ENCODE peak calls at places on chromosomes 11 and 22, in ten cellular contexts. Z, B, M, F, Q, A, K, C, T and G are unnamed samples.

GRCh38 chr11:4539603-4540219 is 5.3 kb upstream of the OR52M1 start:
- DNase-seq in C (peak), Z (no peak), A (peak), F (peak), B (peak), T (peak), Q (peak), M (peak), K (peak), G (no peak)

GRCh38 chr22:20429254-20430100 is 8.1 kb downstream of the SCARF2 start:
- DNase-seq in B (no peak), T (peak), F (no peak), C (peak), Q (no peak), Z (no peak), M (no peak), K (no peak), A (peak), G (no peak)

GRCh38 chr11:68077617-68078592 is 39.1 kb downstream of the TCIRG1 start:
- DNase-seq in K (no peak), Q (peak), C (no peak), M (no peak), B (no peak), A (no peak), T (no peak), Z (no peak), F (no peak), G (no peak)

GRCh38 chr11:104096900-104097299 is 60.5 kb downstream of the DDI1 start:
- DNase-seq in F (no peak), T (no peak), M (no peak), K (no peak), A (no peak), C (no peak), Q (no peak), B (no peak), Z (no peak), G (no peak)

GRCh38 chr11:111531687-111532364 is 8.7 kb upstream of the LAYN start:
- DNase-seq in Q (peak), Z (no peak), M (peak), A (no peak), K (peak), F (peak), T (no peak), B (peak), C (no peak), G (no peak)

GRCh38 chr11:45073575-45074225 is 72.7 kb upstream of the PRDM11 start:
- DNase-seq in M (no peak), A (no peak), Q (no peak), Z (no peak), T (no peak), F (no peak), B (no peak), C (no peak), K (no peak), G (no peak)

GRCh38 chr22:39171623-39172264 is 19.3 kb upstream of the CBX7 start:
- DNase-seq in A (peak), M (no peak), Q (no peak), B (no peak), T (no peak), Z (no peak), C (no peak), K (no peak), F (no peak), G (no peak)

GRCh38 chr22:41288245-41288946 is 2.4 kb upstream of the RANGAP1 start:
- DNase-seq in Z (no peak), B (peak), F (no peak), C (no peak), Q (peak), M (peak), T (no peak), A (no peak), K (peak), G (no peak)

GRCh38 chr11:47595029-47595428 is 818 bp upstream of the C1QTNF4 start:
- DNase-seq in Z (no peak), T (no peak), A (no peak), F (no peak), M (no peak), Q (no peak), B (no peak), C (no peak), K (no peak), G (no peak)

GRCh38 chr22:27870234-27871191 is 48.5 kb downstream of the PITPNB start:
- DNase-seq in F (no peak), C (no peak), T (no peak), M (no peak), A (no peak), B (no peak), Z (no peak), Q (no peak), K (no peak), G (no peak)

GRCh38 chr11:91173701-91174100 is 950.9 kb upstream of the CHORDC1 start:
- DNase-seq in C (no peak), T (no peak), A (no peak), M (peak), K (peak), Z (no peak), F (no peak), B (no peak), Q (peak), G (no peak)

GRCh38 chr11:9855579-9856260 is 191.8 kb downstream of the SWAP70 start:
- DNase-seq in F (peak), T (no peak), M (no peak), B (no peak), K (peak), C (no peak), A (no peak), Q (peak), Z (no peak), G (no peak)

GRCh38 chr22:36323855-36324331 is 63.9 kb downstream of the MYH9 start:
- DNase-seq in T (no peak), B (peak), A (no peak), F (no peak), Z (no peak), M (peak), K (peak), Q (no peak), C (no peak), G (no peak)

GRCh38 chr22:24953294-24954113 is 988 bp downstream of the KIAA1671 start:
- DNase-seq in C (no peak), T (peak), Q (no peak), A (no peak), K (no peak), F (no peak), Z (no peak), B (no peak), M (no peak), G (no peak)

GRCh38 chr11:68036717-68037239 is 2.0 kb upstream of the TCIRG1 start:
- DNase-seq in M (no peak), B (no peak), F (no peak), T (no peak), Q (no peak), C (peak), A (no peak), K (no peak), Z (no peak), G (no peak)

GRCh38 chr11:62709262-62710000 is 2.0 kb downstream of the GNG3 start:
- DNase-seq in A (peak), K (peak), Q (peak), F (peak), Z (peak), M (peak), T (peak), B (peak), C (peak), G (peak)
- TF ChIP-seq CTCF in A (no peak), K (no peak), Q (no peak), F (no peak), Z (no peak), M (no peak), T (no peak), B (no peak), C (no peak), G (peak)

GRCh38 chr11:128888034-128888985 is 2.8 kb upstream of the KCNJ5 start:
- DNase-seq in M (no peak), K (no peak), C (no peak), F (no peak), B (no peak), Q (no peak), Z (no peak), T (no peak), A (no peak), G (no peak)

GRCh38 chr11:128886401-128887119 is 4.6 kb upstream of the KCNJ5 start:
- DNase-seq in T (peak), Z (no peak), A (no peak), C (no peak), B (no peak), K (no peak), F (no peak), Q (no peak), M (no peak), G (no peak)

GRCh38 chr11:128882451-128882850 is 8.7 kb upstream of the KCNJ5 start:
- DNase-seq in T (no peak), A (no peak), F (no peak), B (no peak), Q (no peak), K (no peak), C (no peak), Z (no peak), M (no peak), G (no peak)

GRCh38 chr11:128884054-128884453 is 7.1 kb upstream of the KCNJ5 start:
- DNase-seq in Z (no peak), C (no peak), Q (no peak), T (no peak), M (no peak), K (no peak), A (no peak), B (no peak), F (no peak), G (no peak)

DNA sequence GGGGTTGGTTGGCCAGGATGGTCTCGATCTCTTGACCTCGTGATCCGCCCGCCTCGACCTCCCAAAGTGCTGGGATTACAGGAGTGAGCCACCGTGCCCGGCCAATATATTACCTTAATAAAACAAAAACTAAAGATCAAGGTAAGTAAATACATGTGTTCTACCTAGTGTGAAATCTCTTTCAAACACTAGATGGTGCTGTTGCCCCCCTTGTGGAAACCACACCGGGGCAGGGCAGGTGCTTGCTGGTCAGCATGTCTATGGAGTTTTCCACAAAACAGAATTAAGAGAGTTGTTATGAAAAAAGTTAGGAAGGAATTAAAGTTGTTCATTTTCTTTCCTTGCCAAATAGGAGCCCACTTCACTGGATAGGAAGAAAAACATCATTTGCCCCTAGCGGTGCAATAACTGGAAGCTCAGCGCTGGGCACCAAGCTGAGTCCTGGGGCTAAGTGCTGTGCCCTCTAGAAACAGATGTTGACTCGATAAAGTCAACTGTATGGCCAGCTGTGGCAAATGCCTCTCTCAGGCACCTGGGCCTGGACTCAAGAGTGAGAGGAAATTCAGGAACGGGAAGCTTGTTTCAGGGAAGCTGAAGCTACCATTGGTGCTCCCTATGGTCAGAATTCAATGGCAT is 6.3 kb upstream of the KCNJ5 start:
- DNase-seq in T (peak), Q (peak), K (peak), M (peak), Z (no peak), C (no peak), F (peak), B (peak), A (peak), G (no peak)
- TF ChIP-seq CTCF in T (peak), Q (peak), K (peak), M (peak), Z (peak), C (peak), F (peak), B (peak), A (peak), G (peak)

DNA sequence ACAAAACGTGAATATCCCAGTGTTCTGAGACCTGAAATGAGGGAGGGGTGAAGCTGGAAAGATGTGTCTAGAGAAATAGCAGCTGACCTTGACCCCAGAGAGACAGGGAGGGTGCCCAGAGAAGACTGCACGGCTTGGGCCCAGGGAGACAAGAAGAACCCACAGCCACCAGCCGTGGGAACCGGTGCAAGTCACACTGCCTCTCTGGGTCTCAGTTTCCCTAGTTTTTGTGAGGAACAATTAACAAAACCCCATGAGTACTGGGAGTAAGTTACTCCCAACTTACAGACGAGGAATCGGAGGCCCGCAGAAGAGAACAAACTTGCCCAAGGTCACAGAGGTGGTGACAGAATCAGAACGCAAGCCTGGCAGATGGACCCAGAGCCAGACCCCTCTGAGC is 19.2 kb downstream of the TNKS1BP1 start:
- DNase-seq in Q (no peak), A (no peak), B (no peak), Z (no peak), K (no peak), T (no peak), C (no peak), M (no peak), F (no peak), G (no peak)
- TF ChIP-seq CTCF in Q (no peak), A (no peak), B (no peak), Z (no peak), K (no peak), T (no peak), C (no peak), M (no peak), F (no peak), G (no peak)

DNA sequence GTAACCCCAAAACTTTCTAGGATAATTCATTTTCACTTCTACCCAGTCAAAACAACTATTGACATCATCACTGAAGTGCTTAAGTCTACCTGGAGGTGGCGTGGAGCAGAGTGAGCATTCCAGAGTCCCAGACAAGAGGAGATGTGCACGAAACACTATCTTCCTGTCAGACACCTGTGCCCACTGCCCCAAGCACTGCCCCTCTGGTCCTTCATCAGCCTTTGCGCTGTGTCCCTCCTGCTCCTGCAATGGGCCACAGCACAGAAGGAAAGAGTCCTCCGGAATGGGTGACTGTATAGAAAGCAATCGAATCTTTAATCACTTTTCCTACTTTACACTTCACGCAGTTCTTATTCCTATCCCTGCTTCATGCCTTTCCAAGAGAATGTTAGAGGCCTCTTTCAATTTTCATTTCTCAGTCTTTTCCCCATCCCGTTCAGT is 512 bp upstream of the GRIA4 start:
- DNase-seq in Q (peak), M (peak), T (peak), F (no peak), K (peak), A (peak), Z (no peak), B (peak), C (no peak), G (no peak)
- TF ChIP-seq CTCF in Q (peak), M (peak), T (peak), F (no peak), K (peak), A (no peak), Z (peak), B (peak), C (no peak), G (peak)

GRCh38 chr11:20443596-20443995 is 56.1 kb downstream of the PRMT3 start:
- DNase-seq in C (no peak), F (no peak), K (peak), B (peak), A (no peak), Z (no peak), M (peak), T (peak), Q (peak), G (no peak)
- TF ChIP-seq CTCF in C (no peak), F (peak), K (peak), B (peak), A (no peak), Z (peak), M (peak), T (peak), Q (peak), G (peak)

DNA sequence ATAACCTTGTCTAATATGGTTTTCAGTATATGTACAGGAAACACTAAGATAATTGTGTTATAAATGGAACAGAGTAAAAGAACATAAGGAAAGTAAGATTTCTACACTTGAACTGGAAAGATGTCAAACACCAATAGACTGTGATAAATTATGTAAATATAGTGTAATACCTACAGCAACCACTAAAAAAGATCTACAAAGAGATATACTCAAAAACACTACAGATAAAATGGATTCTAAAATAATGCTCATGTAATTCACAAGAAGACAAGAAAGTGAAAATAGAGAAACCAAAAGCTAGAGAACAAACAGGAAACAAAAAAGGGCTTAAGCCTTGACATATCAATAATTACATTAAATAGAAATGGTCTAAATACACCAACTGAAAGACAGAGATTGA is 30.9 kb downstream of the DEUP1 start:
- DNase-seq in C (no peak), Z (no peak), F (no peak), T (no peak), A (no peak), K (no peak), B (no peak), Q (no peak), M (no peak), G (no peak)
- TF ChIP-seq CTCF in C (peak), Z (no peak), F (no peak), T (peak), A (no peak), K (peak), B (no peak), Q (no peak), M (no peak), G (peak)

DNA sequence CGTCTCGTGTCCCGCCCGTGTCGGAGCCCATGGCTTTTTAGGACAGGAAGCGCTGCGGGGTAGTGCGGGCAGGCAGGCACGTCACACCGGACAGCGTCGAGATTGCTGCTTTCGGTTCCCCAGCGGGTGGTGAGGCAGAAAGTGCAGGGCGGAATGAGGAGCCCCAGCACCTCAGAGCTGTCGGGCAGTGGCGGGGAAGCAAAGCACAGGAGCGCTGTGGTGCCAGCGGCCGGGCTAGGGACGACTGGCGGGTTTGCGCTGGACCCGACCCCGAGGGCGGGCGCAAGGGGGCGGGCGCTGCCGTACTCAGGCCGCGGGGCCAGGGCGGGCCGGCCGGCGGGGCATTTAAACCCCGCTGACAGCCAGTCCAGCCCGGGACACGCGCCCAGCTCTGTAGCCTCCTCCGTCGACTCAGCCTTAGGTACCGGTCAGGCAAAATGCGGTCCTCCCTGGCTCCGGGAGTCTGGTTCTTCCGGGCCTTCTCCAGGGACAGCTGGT is at the start of gene SLC37A2:
- DNase-seq in Q (peak), T (peak), M (peak), K (peak), B (peak), Z (peak), A (peak), F (no peak), C (peak), G (peak)
- TF ChIP-seq CTCF in Q (peak), T (peak), M (no peak), K (no peak), B (peak), Z (peak), A (no peak), F (no peak), C (peak), G (peak)